ENCODE peak calls at places on chromosomes 3 and 15, in seven cellular contexts. One of them, this sample, is unnamed.

GRCh38 chr15:70974004-70974832 is 81.6 kb downstream of the LRRC49 start:
- DNase-seq in body of pancreas: no peak
- DNase-seq in mesendoderm: peak
- DNase-seq in neural progenitor cell: peak
- DNase-seq in testis: no peak
- DNase-seq in fibroblast of lung: peak
- DNase-seq in transverse colon: no peak
- DNase-seq in this sample: peak

GRCh38 chr15:41659855-41660234 is 360 bp upstream of the MGA start:
- DNase-seq in transverse colon: no peak
- DNase-seq in neural progenitor cell: no peak
- DNase-seq in mesendoderm: no peak
- DNase-seq in fibroblast of lung: no peak
- DNase-seq in body of pancreas: no peak
- DNase-seq in testis: no peak
- DNase-seq in this sample: no peak

GRCh38 chr3:169999433-169999832 is 32.8 kb downstream of the SEC62 start:
- DNase-seq in neural progenitor cell: no peak
- DNase-seq in body of pancreas: no peak
- DNase-seq in fibroblast of lung: no peak
- DNase-seq in transverse colon: no peak
- DNase-seq in testis: no peak
- DNase-seq in mesendoderm: no peak
- DNase-seq in this sample: no peak

GRCh38 chr3:33582234-33582633 is 135.8 kb downstream of the CLASP2 start:
- DNase-seq in testis: no peak
- DNase-seq in body of pancreas: no peak
- DNase-seq in transverse colon: no peak
- DNase-seq in mesendoderm: peak
- DNase-seq in neural progenitor cell: no peak
- DNase-seq in fibroblast of lung: no peak
- DNase-seq in this sample: no peak

GRCh38 chr3:138941259-138941885 is 5.6 kb downstream of the FOXL2 start:
- DNase-seq in transverse colon: peak
- DNase-seq in neural progenitor cell: peak
- DNase-seq in mesendoderm: peak
- DNase-seq in testis: peak
- DNase-seq in body of pancreas: peak
- DNase-seq in fibroblast of lung: no peak
- DNase-seq in this sample: no peak

GRCh38 chr3:73100734-73101550 is 39.5 kb downstream of the EBLN2 start:
- DNase-seq in neural progenitor cell: peak
- DNase-seq in body of pancreas: peak
- DNase-seq in transverse colon: peak
- DNase-seq in testis: peak
- DNase-seq in mesendoderm: peak
- DNase-seq in fibroblast of lung: peak
- DNase-seq in this sample: peak

GRCh38 chr3:148020880-148021279 is 611.7 kb downstream of the ZIC1 start:
- DNase-seq in neural progenitor cell: no peak
- DNase-seq in transverse colon: no peak
- DNase-seq in testis: no peak
- DNase-seq in mesendoderm: no peak
- DNase-seq in body of pancreas: no peak
- DNase-seq in fibroblast of lung: no peak
- DNase-seq in this sample: no peak

GRCh38 chr15:78619022-78619950 is 1.5 kb downstream of the CHRNA3 start:
- DNase-seq in testis: no peak
- DNase-seq in fibroblast of lung: no peak
- DNase-seq in neural progenitor cell: peak
- DNase-seq in transverse colon: no peak
- DNase-seq in body of pancreas: no peak
- DNase-seq in mesendoderm: peak
- DNase-seq in this sample: no peak

GRCh38 chr15:85563328-85563727 is 182.9 kb downstream of the AKAP13 start:
- DNase-seq in mesendoderm: peak
- DNase-seq in body of pancreas: peak
- DNase-seq in neural progenitor cell: peak
- DNase-seq in testis: no peak
- DNase-seq in transverse colon: no peak
- DNase-seq in fibroblast of lung: peak
- DNase-seq in this sample: no peak

GRCh38 chr3:171950373-171950772 is 89.0 kb upstream of the FNDC3B start:
- DNase-seq in transverse colon: no peak
- DNase-seq in fibroblast of lung: peak
- DNase-seq in body of pancreas: no peak
- DNase-seq in testis: no peak
- DNase-seq in neural progenitor cell: peak
- DNase-seq in mesendoderm: peak
- DNase-seq in this sample: no peak

GRCh38 chr3:158679547-158680000 is 7.1 kb upstream of the LXN start:
- DNase-seq in neural progenitor cell: no peak
- DNase-seq in fibroblast of lung: no peak
- DNase-seq in body of pancreas: no peak
- DNase-seq in testis: no peak
- DNase-seq in mesendoderm: no peak
- DNase-seq in transverse colon: no peak
- DNase-seq in this sample: no peak

GRCh38 chr3:183502782-183503181 is 52.7 kb downstream of the KLHL6 start:
- DNase-seq in neural progenitor cell: no peak
- DNase-seq in transverse colon: no peak
- DNase-seq in testis: peak
- DNase-seq in mesendoderm: no peak
- DNase-seq in body of pancreas: no peak
- DNase-seq in fibroblast of lung: peak
- DNase-seq in this sample: no peak

GRCh38 chr3:152051501-152052404 is 178.3 kb downstream of the SUCNR1 start:
- DNase-seq in fibroblast of lung: peak
- DNase-seq in transverse colon: no peak
- DNase-seq in testis: no peak
- DNase-seq in mesendoderm: no peak
- DNase-seq in body of pancreas: no peak
- DNase-seq in neural progenitor cell: no peak
- DNase-seq in this sample: no peak

GRCh38 chr3:119675188-119675874 is 1.9 kb downstream of the COX17 start:
- DNase-seq in neural progenitor cell: no peak
- DNase-seq in testis: no peak
- DNase-seq in mesendoderm: no peak
- DNase-seq in fibroblast of lung: no peak
- DNase-seq in body of pancreas: no peak
- DNase-seq in transverse colon: no peak
- DNase-seq in this sample: no peak

GRCh38 chr15:98889930-98890695 is 117.5 kb downstream of the PGPEP1L start:
- DNase-seq in testis: no peak
- DNase-seq in mesendoderm: peak
- DNase-seq in body of pancreas: no peak
- DNase-seq in transverse colon: no peak
- DNase-seq in fibroblast of lung: peak
- DNase-seq in neural progenitor cell: no peak
- DNase-seq in this sample: peak

GRCh38 chr15:77795446-77795845 is 162.7 kb upstream of the LINGO1 start:
- DNase-seq in body of pancreas: no peak
- DNase-seq in neural progenitor cell: peak
- DNase-seq in transverse colon: no peak
- DNase-seq in testis: no peak
- DNase-seq in fibroblast of lung: no peak
- DNase-seq in mesendoderm: no peak
- DNase-seq in this sample: no peak

GRCh38 chr3:18782191-18782590 is 357.1 kb upstream of the SATB1 start:
- DNase-seq in transverse colon: no peak
- DNase-seq in body of pancreas: no peak
- DNase-seq in fibroblast of lung: no peak
- DNase-seq in neural progenitor cell: no peak
- DNase-seq in testis: no peak
- DNase-seq in mesendoderm: no peak
- DNase-seq in this sample: no peak

GRCh38 chr3:48478631-48479555 is 25.1 kb downstream of the SHISA5 start:
- DNase-seq in fibroblast of lung: no peak
- DNase-seq in body of pancreas: no peak
- DNase-seq in mesendoderm: no peak
- DNase-seq in transverse colon: no peak
- DNase-seq in neural progenitor cell: no peak
- DNase-seq in testis: no peak
- DNase-seq in this sample: no peak

GRCh38 chr15:78384651-78385050 is 44.5 kb downstream of the CRABP1 start:
- DNase-seq in neural progenitor cell: no peak
- DNase-seq in fibroblast of lung: no peak
- DNase-seq in mesendoderm: no peak
- DNase-seq in testis: no peak
- DNase-seq in transverse colon: no peak
- DNase-seq in body of pancreas: no peak
- DNase-seq in this sample: no peak

DNA sequence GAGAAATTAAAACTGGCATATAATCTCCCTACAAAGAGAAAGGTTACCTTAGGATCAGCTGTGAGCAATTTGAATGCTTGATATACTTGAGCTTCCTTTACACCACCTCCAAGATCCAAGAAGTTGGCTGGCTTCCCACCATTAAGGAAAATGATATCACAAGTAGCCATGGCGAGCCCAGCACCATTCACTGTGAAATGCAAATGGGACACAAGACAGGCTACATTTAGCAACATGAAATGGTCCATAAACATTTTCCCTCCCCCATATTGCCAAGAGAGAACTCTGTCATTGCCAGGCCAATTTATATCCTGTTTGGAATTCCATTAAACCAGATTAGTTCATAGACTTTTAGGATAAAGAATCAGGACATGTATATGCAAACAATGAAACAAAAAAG is 158.7 kb downstream of the SUCLG2 start:
- DNase-seq in neural progenitor cell: no peak
- DNase-seq in testis: no peak
- DNase-seq in fibroblast of lung: no peak
- DNase-seq in body of pancreas: no peak
- DNase-seq in transverse colon: no peak
- DNase-seq in mesendoderm: no peak
- DNase-seq in this sample: no peak
- H3K27ac ChIP-seq in neural progenitor cell: no peak
- H3K27ac ChIP-seq in testis: no peak
- H3K27ac ChIP-seq in fibroblast of lung: no peak
- H3K27ac ChIP-seq in body of pancreas: no peak
- H3K27ac ChIP-seq in transverse colon: no peak
- H3K27ac ChIP-seq in mesendoderm: no peak
- H3K27ac ChIP-seq in this sample: no peak

GRCh38 chr15:63597821-63598220 is 634 bp downstream of the FBXL22 start:
- DNase-seq in fibroblast of lung: no peak
- DNase-seq in body of pancreas: no peak
- DNase-seq in transverse colon: no peak
- DNase-seq in mesendoderm: no peak
- DNase-seq in neural progenitor cell: no peak
- DNase-seq in testis: peak
- DNase-seq in this sample: no peak
- H3K27ac ChIP-seq in fibroblast of lung: no peak
- H3K27ac ChIP-seq in body of pancreas: no peak
- H3K27ac ChIP-seq in transverse colon: peak
- H3K27ac ChIP-seq in mesendoderm: no peak
- H3K27ac ChIP-seq in neural progenitor cell: no peak
- H3K27ac ChIP-seq in testis: peak
- H3K27ac ChIP-seq in this sample: no peak

DNA sequence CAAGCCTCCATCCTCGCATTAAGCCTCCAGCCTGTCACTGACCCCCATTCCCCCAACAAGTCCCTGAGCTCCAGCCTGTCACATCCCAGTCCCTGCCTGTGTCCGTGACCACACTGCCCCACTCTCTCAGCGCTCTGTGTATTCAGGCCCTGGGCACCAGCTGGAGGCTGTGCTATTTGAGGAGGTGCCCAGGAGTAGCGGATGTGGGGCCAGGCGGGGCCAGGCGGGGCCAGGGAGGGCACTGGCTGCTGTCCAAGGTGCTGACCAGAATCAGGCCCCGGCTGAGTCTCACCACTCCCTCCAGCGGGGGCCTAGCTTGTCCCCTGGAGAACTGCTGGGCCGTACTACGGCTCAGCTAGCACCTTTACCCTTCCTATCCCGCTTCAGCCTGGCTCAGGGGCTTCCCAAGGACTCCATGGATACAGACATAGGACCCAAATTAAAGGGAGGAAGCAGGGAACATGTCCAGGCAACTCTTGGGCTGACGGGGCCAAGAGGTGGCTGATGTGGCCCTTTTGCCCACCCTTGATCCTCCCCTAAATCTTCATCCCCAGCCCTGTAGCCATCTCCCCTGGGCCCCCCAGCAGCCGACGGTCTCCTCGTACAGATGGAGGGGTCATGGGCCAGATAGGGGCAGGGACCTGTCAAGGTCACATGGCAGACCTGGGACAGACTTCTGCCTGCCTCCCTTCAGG is 1.1 kb downstream of the HHATL start:
- DNase-seq in body of pancreas: peak
- DNase-seq in mesendoderm: peak
- DNase-seq in fibroblast of lung: peak
- DNase-seq in neural progenitor cell: peak
- DNase-seq in transverse colon: peak
- DNase-seq in testis: peak
- DNase-seq in this sample: peak
- H3K27ac ChIP-seq in body of pancreas: no peak
- H3K27ac ChIP-seq in mesendoderm: no peak
- H3K27ac ChIP-seq in fibroblast of lung: no peak
- H3K27ac ChIP-seq in neural progenitor cell: no peak
- H3K27ac ChIP-seq in transverse colon: no peak
- H3K27ac ChIP-seq in testis: no peak
- H3K27ac ChIP-seq in this sample: no peak

GRCh38 chr3:188581791-188582190 is 427.8 kb downstream of the LPP start:
- DNase-seq in fibroblast of lung: no peak
- DNase-seq in neural progenitor cell: no peak
- DNase-seq in transverse colon: no peak
- DNase-seq in body of pancreas: no peak
- DNase-seq in testis: no peak
- DNase-seq in mesendoderm: no peak
- DNase-seq in this sample: no peak

GRCh38 chr3:188583476-188584161 is 429.7 kb downstream of the LPP start:
- DNase-seq in neural progenitor cell: no peak
- DNase-seq in transverse colon: peak
- DNase-seq in body of pancreas: no peak
- DNase-seq in mesendoderm: no peak
- DNase-seq in testis: no peak
- DNase-seq in fibroblast of lung: no peak
- DNase-seq in this sample: no peak

GRCh38 chr3:188581365-188581764 is 427.4 kb downstream of the LPP start:
- DNase-seq in testis: no peak
- DNase-seq in fibroblast of lung: no peak
- DNase-seq in body of pancreas: no peak
- DNase-seq in mesendoderm: no peak
- DNase-seq in transverse colon: no peak
- DNase-seq in neural progenitor cell: no peak
- DNase-seq in this sample: no peak

GRCh38 chr3:188584958-188585689 is 431.2 kb downstream of the LPP start:
- DNase-seq in testis: no peak
- DNase-seq in neural progenitor cell: peak
- DNase-seq in fibroblast of lung: peak
- DNase-seq in body of pancreas: no peak
- DNase-seq in mesendoderm: peak
- DNase-seq in transverse colon: no peak
- DNase-seq in this sample: no peak

GRCh38 chr3:188584162-188584529 is 430.2 kb downstream of the LPP start:
- DNase-seq in body of pancreas: no peak
- DNase-seq in testis: no peak
- DNase-seq in neural progenitor cell: no peak
- DNase-seq in fibroblast of lung: peak
- DNase-seq in mesendoderm: peak
- DNase-seq in transverse colon: no peak
- DNase-seq in this sample: no peak
- H3K27ac ChIP-seq in body of pancreas: no peak
- H3K27ac ChIP-seq in testis: peak
- H3K27ac ChIP-seq in neural progenitor cell: no peak
- H3K27ac ChIP-seq in fibroblast of lung: peak
- H3K27ac ChIP-seq in mesendoderm: no peak
- H3K27ac ChIP-seq in transverse colon: peak
- H3K27ac ChIP-seq in this sample: no peak